ENCODE peak calls at places on chromosomes 5 and 9, in eight cellular contexts. K is lower leg skin, D is H54, M is GM12878, L is HepG2, O is upper lobe of left lung, S is spleen, A is A549. F is an unnamed sample.

GRCh38 chr9:34651286-34651685 is 699 bp upstream of the IL11RA start:
- DNase-seq in K (no peak), D (no peak), M (no peak), L (no peak), O (no peak), S (no peak), A (no peak), F (peak)

GRCh38 chr9:34590376-34591090 is 1.0 kb upstream of the CNTFR start:
- DNase-seq in K (peak), D (no peak), M (no peak), L (no peak), O (peak), S (peak), A (no peak), F (peak)

GRCh38 chr5:61200582-61201155 is 38.4 kb upstream of the SMIM15 start:
- DNase-seq in K (no peak), D (no peak), M (peak), L (no peak), O (no peak), S (no peak), A (no peak), F (no peak)

GRCh38 chr5:178182158-178182876 is 4.9 kb downstream of the GMCL2 start:
- DNase-seq in K (no peak), D (no peak), M (no peak), L (no peak), O (no peak), S (no peak), A (no peak), F (no peak)

GRCh38 chr5:170896779-170897178 is 35.0 kb downstream of the RANBP17 start:
- DNase-seq in K (no peak), D (peak), M (no peak), L (no peak), O (peak), S (peak), A (peak), F (peak)

GRCh38 chr9:33414263-33414662 is 11.9 kb upstream of the AQP7 start:
- DNase-seq in K (no peak), D (no peak), M (no peak), L (no peak), O (no peak), S (no peak), A (no peak), F (no peak)

GRCh38 chr9:122118343-122119165 is 25.4 kb upstream of the TTLL11 start:
- DNase-seq in K (no peak), D (no peak), M (no peak), L (no peak), O (no peak), S (no peak), A (no peak), F (no peak)

GRCh38 chr5:66903218-66903617 is 293.4 kb downstream of the CD180 start:
- DNase-seq in K (no peak), D (no peak), M (no peak), L (no peak), O (no peak), S (no peak), A (no peak), F (no peak)

GRCh38 chr9:137423810-137424291 is 658 bp downstream of the NOXA1 start:
- DNase-seq in K (no peak), D (peak), M (no peak), L (no peak), O (no peak), S (peak), A (no peak), F (no peak)

GRCh38 chr9:137426018-137426681 is 3.0 kb downstream of the NOXA1 start:
- DNase-seq in K (no peak), D (no peak), M (no peak), L (no peak), O (peak), S (peak), A (no peak), F (no peak)

GRCh38 chr9:137422668-137423000 is 328 bp downstream of the EXD3 start:
- DNase-seq in K (no peak), D (peak), M (no peak), L (no peak), O (peak), S (peak), A (no peak), F (peak)

GRCh38 chr9:137421838-137422667 is 909 bp downstream of the EXD3 start:
- DNase-seq in K (no peak), D (no peak), M (no peak), L (no peak), O (no peak), S (no peak), A (no peak), F (no peak)

GRCh38 chr9:137423001-137423809 is at the start of the genes EXD3 and NOXA1:
- DNase-seq in K (peak), D (peak), M (peak), L (peak), O (peak), S (peak), A (peak), F (peak)
- TF ChIP-seq POLR2A in K (no peak), D (peak), M (peak), L (no peak), O (no peak), S (no peak), A (peak), F (no peak)

GRCh38 chr5:179614745-179615144 is 8.7 kb downstream of the HNRNPH1 start:
- DNase-seq in K (no peak), D (no peak), M (no peak), L (no peak), O (no peak), S (peak), A (no peak), F (no peak)

GRCh38 chr5:179617930-179618329 is 5.5 kb downstream of the HNRNPH1 start:
- DNase-seq in K (no peak), D (no peak), M (no peak), L (no peak), O (no peak), S (no peak), A (no peak), F (no peak)

GRCh38 chr5:179613460-179614071 is 9.9 kb downstream of the HNRNPH1 start:
- DNase-seq in K (no peak), D (no peak), M (no peak), L (no peak), O (no peak), S (peak), A (no peak), F (no peak)

GRCh38 chr5:179615203-179615602 is 8.3 kb downstream of the HNRNPH1 start:
- DNase-seq in K (no peak), D (no peak), M (no peak), L (no peak), O (no peak), S (no peak), A (no peak), F (no peak)

GRCh38 chr5:179616002-179616594 is 7.4 kb downstream of the HNRNPH1 start:
- DNase-seq in K (no peak), D (no peak), M (no peak), L (no peak), O (no peak), S (peak), A (no peak), F (no peak)
- TF ChIP-seq POLR2A in K (no peak), D (no peak), M (peak), L (no peak), O (no peak), S (no peak), A (no peak), F (no peak)

GRCh38 chr5:89300426-89300970 is 417.5 kb upstream of the MEF2C start:
- DNase-seq in K (no peak), D (no peak), M (no peak), L (no peak), O (no peak), S (no peak), A (no peak), F (no peak)
- TF ChIP-seq POLR2A in K (no peak), D (no peak), M (no peak), L (no peak), O (no peak), S (no peak), A (no peak), F (no peak)

DNA sequence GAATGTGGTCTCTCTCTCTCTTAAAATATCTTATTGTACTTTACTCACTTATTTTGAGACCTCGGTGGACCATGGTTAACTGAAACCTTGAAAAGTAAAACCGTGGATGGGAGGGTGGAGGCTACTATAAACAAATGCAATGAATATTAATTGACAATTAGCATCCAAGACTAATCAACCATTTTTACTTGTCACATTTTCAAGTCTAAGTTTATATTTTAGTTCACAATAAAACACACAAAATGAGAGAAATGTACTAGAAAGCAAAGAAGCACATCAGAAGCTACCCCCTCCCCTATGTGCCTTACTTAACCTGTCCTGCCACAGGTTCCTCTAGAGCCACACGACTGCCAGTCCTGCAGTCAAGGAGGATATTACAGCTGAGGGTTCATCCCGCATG is 4.6 kb downstream of the ARL15 start:
- DNase-seq in K (no peak), D (no peak), M (no peak), L (no peak), O (no peak), S (no peak), A (no peak), F (no peak)
- TF ChIP-seq POLR2A in K (no peak), D (no peak), M (no peak), L (no peak), O (no peak), S (no peak), A (no peak), F (no peak)

DNA sequence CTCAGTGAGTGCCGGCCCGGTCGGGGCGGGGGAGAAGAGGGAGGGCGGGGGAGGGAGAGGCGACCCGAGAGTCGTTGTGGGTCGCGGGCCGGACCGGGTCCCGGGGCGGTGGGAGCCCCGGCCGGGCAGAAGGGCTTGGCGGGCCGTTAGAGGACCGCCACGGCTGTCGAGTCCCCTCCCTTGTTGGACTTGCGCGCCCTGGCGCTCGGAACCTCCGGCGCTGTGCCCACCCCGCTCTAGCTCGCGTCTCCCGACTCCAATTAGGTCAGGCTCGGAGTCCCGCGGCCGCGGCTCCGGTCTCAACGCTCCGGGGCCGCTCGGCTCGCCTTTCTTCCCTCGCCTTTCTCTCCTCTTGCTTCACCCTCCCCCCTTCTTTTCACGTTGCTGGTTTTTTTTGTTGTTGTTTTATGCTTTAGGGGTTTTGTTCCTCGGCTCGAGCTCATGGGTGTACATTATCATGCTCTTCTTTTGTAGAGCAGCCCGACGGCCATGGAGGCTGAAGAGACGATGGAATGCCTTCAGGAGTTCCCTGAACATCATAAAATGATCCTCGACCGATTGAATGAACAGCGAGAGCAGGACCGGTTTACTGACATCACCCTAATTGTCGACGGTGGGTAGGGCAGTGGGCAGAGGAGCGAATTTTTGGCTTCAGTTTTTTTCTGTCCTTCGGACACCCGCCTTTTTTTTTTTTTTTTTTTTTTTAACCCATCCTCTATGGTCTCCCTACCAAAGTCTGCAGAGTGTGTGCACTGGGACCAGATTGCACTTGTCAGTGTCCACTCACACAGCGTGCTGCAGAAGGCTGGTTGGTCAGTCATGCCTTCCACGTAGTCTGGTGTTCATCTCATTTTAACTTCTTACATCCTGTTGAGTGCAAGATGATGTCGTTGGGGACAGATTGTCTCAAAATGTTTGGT is 1.1 kb downstream of the ZNF131 start:
- DNase-seq in K (no peak), D (peak), M (no peak), L (peak), O (no peak), S (no peak), A (peak), F (peak)
- TF ChIP-seq POLR2A in K (no peak), D (peak), M (no peak), L (peak), O (peak), S (peak), A (peak), F (no peak)

GRCh38 chr9:114080195-114080772 is 2.2 kb upstream of the AMBP start:
- DNase-seq in K (no peak), D (no peak), M (no peak), L (no peak), O (no peak), S (no peak), A (no peak), F (no peak)

GRCh38 chr9:114083693-114084092 is 5.6 kb upstream of the AMBP start:
- DNase-seq in K (no peak), D (no peak), M (no peak), L (no peak), O (no peak), S (no peak), A (no peak), F (no peak)

GRCh38 chr9:114081441-114082016 is 3.4 kb upstream of the AMBP start:
- DNase-seq in K (no peak), D (no peak), M (no peak), L (peak), O (no peak), S (peak), A (peak), F (no peak)

GRCh38 chr9:114080773-114081440 is 2.8 kb upstream of the AMBP start:
- DNase-seq in K (no peak), D (no peak), M (no peak), L (peak), O (no peak), S (no peak), A (peak), F (no peak)

GRCh38 chr9:114082017-114082735 is 4.1 kb upstream of the AMBP start:
- DNase-seq in K (peak), D (peak), M (peak), L (peak), O (no peak), S (peak), A (peak), F (peak)
- TF ChIP-seq POLR2A in K (no peak), D (no peak), M (no peak), L (peak), O (no peak), S (no peak), A (no peak), F (no peak)